ENCODE peak calls at places on chromosome 20, in five cellular contexts. F, T, B, O and U are unnamed samples.
A peak's percentile ranks its signal among the peaks of the same experiment; 100 is the strongest.

GRCh38 chr20:46083101-46083500 is 6.7 kb downstream of the NCOA5 start:
- DNase-seq in T (no peak), B (no peak), F (no peak), O (no peak), U (peak; percentile 51)

GRCh38 chr20:3238616-3239025 is 369 bp downstream of the SLC4A11 start:
- DNase-seq in O (peak; percentile 67), T (no peak), B (peak; percentile 26), F (peak; percentile 23), U (no peak)

GRCh38 chr20:58017237-58017969 is 211.1 kb downstream of the ANKRD60 start:
- DNase-seq in B (no peak), F (no peak), O (peak; percentile 95), T (no peak), U (no peak)

GRCh38 chr20:34199183-34199582 is 42.0 kb upstream of the ASIP start:
- DNase-seq in T (no peak), B (no peak), O (no peak), F (no peak), U (no peak)

GRCh38 chr20:18414140-18414539 is 52.7 kb downstream of the DZANK1 start:
- DNase-seq in F (no peak), B (no peak), O (peak; percentile 14), T (no peak), U (no peak)

GRCh38 chr20:24773751-24774201 is 175.3 kb upstream of the CST7 start:
- DNase-seq in B (no peak), T (no peak), F (no peak), O (peak; percentile 94), U (peak; percentile 66)

GRCh38 chr20:44334709-44335108 is 2.1 kb upstream of the R3HDML start:
- DNase-seq in T (no peak), O (no peak), B (no peak), F (no peak), U (no peak)

GRCh38 chr20:24960302-24960801 is 11.3 kb downstream of the CST7 start:
- DNase-seq in F (no peak), O (no peak), B (no peak), T (peak; percentile 3), U (no peak)

GRCh38 chr20:51132286-51132810 is 109.4 kb upstream of the KCNG1 start:
- DNase-seq in O (no peak), B (no peak), T (no peak), F (no peak), U (peak; percentile 9)

GRCh38 chr20:36167826-36168634 is 13.5 kb downstream of the EPB41L1 start:
- DNase-seq in B (no peak), T (no peak), O (peak; percentile 70), F (no peak), U (peak; percentile 34)

GRCh38 chr20:54477556-54477955 is 2.2 kb downstream of the DOK5 start:
- DNase-seq in F (no peak), B (no peak), T (no peak), O (no peak), U (peak; percentile 64)

GRCh38 chr20:48619126-48620101 is 208.4 kb downstream of the PREX1 start:
- DNase-seq in B (no peak), O (peak; percentile 2), F (no peak), T (no peak), U (no peak)

GRCh38 chr20:63087872-63088680 is 81.3 kb upstream of the BHLHE23 start:
- DNase-seq in B (no peak), O (no peak), F (no peak), T (no peak), U (no peak)

GRCh38 chr20:36579996-36580545 is 6.7 kb downstream of the TGIF2 start:
- DNase-seq in O (peak; percentile 28), T (no peak), B (no peak), F (no peak), U (peak; percentile 33)

GRCh38 chr20:51848346-51848745 is 46.0 kb upstream of the SALL4 start:
- DNase-seq in F (no peak), B (no peak), O (no peak), T (no peak), U (no peak)

GRCh38 chr20:33863440-33864323 is 52.5 kb downstream of the CHMP4B start:
- DNase-seq in B (no peak), O (no peak), F (no peak), T (no peak), U (peak; percentile 30)

GRCh38 chr20:2518558-2518957 is 9.8 kb upstream of the ZNF343 start:
- DNase-seq in O (no peak), T (no peak), F (no peak), B (no peak), U (no peak)

GRCh38 chr20:36542019-36542488 is 735 bp downstream of the MYL9 start:
- DNase-seq in B (no peak), O (no peak), T (no peak), F (no peak), U (peak; percentile 59)

GRCh38 chr20:59682603-59683002 is 78.3 kb downstream of the PHACTR3 start:
- DNase-seq in B (no peak), O (no peak), T (no peak), F (no peak), U (no peak)

GRCh38 chr20:8722277-8722928 is 346.5 kb upstream of the PLCB4 start:
- DNase-seq in T (peak; percentile 63), O (peak; percentile 42), B (no peak), F (no peak), U (peak; percentile 81)

GRCh38 chr20:47734870-47735269 is 50.4 kb downstream of the SULF2 start:
- DNase-seq in B (no peak), O (no peak), F (no peak), T (no peak), U (no peak)

GRCh38 chr20:59807909-59808728 is 125.3 kb downstream of the SYCP2 start:
- DNase-seq in T (no peak), O (no peak), B (no peak), F (no peak), U (no peak)

GRCh38 chr20:47667086-47667485 is 118.2 kb downstream of the SULF2 start:
- DNase-seq in T (no peak), F (no peak), B (no peak), O (no peak), U (no peak)

GRCh38 chr20:12049125-12049524 is 131.4 kb downstream of the BTBD3 start:
- DNase-seq in F (no peak), O (no peak), B (no peak), T (no peak), U (peak; percentile 48)

GRCh38 chr20:63686492-63687321 is 9.7 kb upstream of the TNFRSF6B start:
- DNase-seq in T (no peak), B (no peak), O (no peak), F (no peak), U (peak; percentile 83)

GRCh38 chr20:17262786-17263185 is 35.9 kb downstream of the PCSK2 start:
- DNase-seq in B (no peak), O (no peak), F (no peak), T (no peak), U (no peak)

GRCh38 chr20:36745234-36745926 is 510 bp downstream of the NDRG3 start:
- DNase-seq in O (peak; percentile 4), F (no peak), T (no peak), B (peak; percentile 38), U (peak; percentile 3)

GRCh38 chr20:62301111-62301668 is 1.6 kb upstream of the ADRM1 start:
- DNase-seq in T (no peak), B (no peak), F (no peak), O (no peak), U (no peak)

GRCh38 chr20:53488779-53489272 is 104.8 kb downstream of the ZNF217 start:
- DNase-seq in T (no peak), F (no peak), B (no peak), O (no peak), U (no peak)

GRCh38 chr20:43392561-43392960 is 65.1 kb upstream of the SRSF6 start:
- DNase-seq in B (no peak), T (no peak), O (no peak), F (no peak), U (no peak)

GRCh38 chr20:53154540-53154939 is 182.4 kb downstream of the TSHZ2 start:
- DNase-seq in B (no peak), F (no peak), T (no peak), O (peak; percentile 59), U (no peak)

GRCh38 chr20:48791014-48791413 is 36.8 kb downstream of the PREX1 start:
- DNase-seq in F (no peak), O (no peak), T (no peak), B (no peak), U (peak; percentile 38)

GRCh38 chr20:36483919-36484808 is 57.2 kb upstream of the MYL9 start:
- DNase-seq in F (no peak), T (no peak), B (no peak), O (peak; percentile 46), U (no peak)

GRCh38 chr20:41466836-41467619 is 100.4 kb upstream of the EMILIN3 start:
- DNase-seq in O (no peak), T (no peak), B (no peak), F (no peak), U (no peak)
- H3K27ac ChIP-seq in O (no peak overlapping the region), T (no peak overlapping the region), B (no peak overlapping the region), F (no peak overlapping the region), U (no peak overlapping the region)

DNA sequence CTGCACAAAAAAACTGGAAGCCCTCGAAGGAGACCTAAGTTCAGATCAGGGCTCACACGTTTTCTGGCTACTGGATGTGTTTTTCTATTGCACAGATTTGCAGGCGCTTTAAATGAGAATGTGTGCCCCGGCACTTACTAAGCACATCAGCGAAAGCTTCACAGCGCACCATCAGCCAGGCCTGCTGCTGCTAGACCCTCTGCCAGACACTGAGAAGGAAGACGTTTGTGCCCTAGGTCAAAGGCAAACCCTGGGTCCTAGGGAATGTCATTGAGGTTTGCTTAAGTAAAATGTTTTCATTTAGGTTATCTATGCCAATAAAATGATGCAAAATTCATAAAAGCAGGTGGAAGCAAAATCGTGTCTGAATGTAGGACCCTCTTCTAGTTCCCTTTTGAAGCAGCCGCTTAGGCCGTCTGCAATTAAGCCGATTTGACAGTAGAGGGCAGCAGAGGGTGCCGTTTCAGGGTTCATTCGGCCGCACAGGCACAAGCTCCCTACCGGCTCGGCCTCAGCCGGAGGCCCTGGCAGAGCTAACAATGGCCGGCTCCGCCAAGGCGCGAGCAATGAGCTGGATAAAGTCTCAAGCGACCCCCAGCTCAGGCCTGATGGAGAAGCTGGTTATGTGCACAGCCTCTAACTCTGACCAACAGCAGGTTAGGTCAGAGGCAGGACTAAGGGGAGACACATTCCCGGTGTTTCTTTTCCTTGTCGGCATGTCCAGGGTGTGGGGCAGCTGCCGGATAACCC is 107.2 kb upstream of the FOXA2 start:
- DNase-seq in F (peak; percentile 7), T (peak; percentile 79), B (peak; percentile 27), O (peak; percentile 43), U (peak; percentile 72)
- H3K27ac ChIP-seq in F (no peak overlapping the region), T (peak overlapping the region; percentile 24), B (no peak overlapping the region), O (no peak overlapping the region), U (no peak overlapping the region)

GRCh38 chr20:4951299-4951698 is 50.0 kb downstream of the SLC23A2 start:
- DNase-seq in F (no peak), B (no peak), O (peak; percentile 94), T (no peak), U (peak; percentile 92)
- H3K27ac ChIP-seq in F (no peak overlapping the region), B (no peak overlapping the region), O (peak overlapping the region; percentile 83), T (no peak overlapping the region), U (peak overlapping the region; percentile 17)

GRCh38 chr20:31664696-31665354 is 27.1 kb downstream of the COX4I2 start:
- DNase-seq in F (no peak), T (no peak), B (no peak), O (no peak), U (no peak)

GRCh38 chr20:31666258-31667042 is 28.7 kb downstream of the COX4I2 start:
- DNase-seq in F (no peak), T (no peak), O (no peak), B (no peak), U (peak; percentile 46)

GRCh38 chr20:31667315-31668285 is 29.9 kb downstream of the COX4I2 start:
- DNase-seq in T (no peak), F (no peak), O (no peak), B (no peak), U (no peak)

GRCh38 chr20:31663838-31664695 is 26.4 kb downstream of the COX4I2 start:
- DNase-seq in O (no peak), B (no peak), T (no peak), F (no peak), U (no peak)

GRCh38 chr20:31665753-31666152 is 28.0 kb downstream of the COX4I2 start:
- DNase-seq in O (no peak), B (no peak), T (no peak), F (no peak), U (no peak)
- H3K27ac ChIP-seq in O (no peak overlapping the region), B (peak overlapping the region; percentile 13), T (peak overlapping the region; percentile 78), F (no peak overlapping the region), U (no peak overlapping the region)